ENCODE peak calls at places on chromosomes 4 and X, in eight cellular contexts. One of them, this sample, is unnamed.

GRCh38 chrX:130738638-130739195 is 164.3 kb downstream of the ENOX2 start:
- DNase-seq in epithelial cell of proximal tubule: no peak
- DNase-seq in stromal cell of bone marrow: no peak
- DNase-seq in colonic mucosa: no peak
- DNase-seq in NCI-H2029 treated with DMSO at 0.1 percent for 48 hours: no peak
- DNase-seq in GM04504: no peak
- DNase-seq in Peyer's patch: no peak
- DNase-seq in GM12864: no peak
- DNase-seq in this sample: no peak

GRCh38 chr4:86181585-86181984 is 178.3 kb downstream of the MAPK10 start:
- DNase-seq in epithelial cell of proximal tubule: no peak
- DNase-seq in stromal cell of bone marrow: no peak
- DNase-seq in colonic mucosa: no peak
- DNase-seq in NCI-H2029 treated with DMSO at 0.1 percent for 48 hours: no peak
- DNase-seq in GM04504: no peak
- DNase-seq in Peyer's patch: no peak
- DNase-seq in GM12864: no peak
- DNase-seq in this sample: no peak

GRCh38 chr4:88763075-88763474 is 65.4 kb upstream of the NAP1L5 start:
- DNase-seq in epithelial cell of proximal tubule: no peak
- DNase-seq in stromal cell of bone marrow: no peak
- DNase-seq in colonic mucosa: no peak
- DNase-seq in NCI-H2029 treated with DMSO at 0.1 percent for 48 hours: no peak
- DNase-seq in GM04504: no peak
- DNase-seq in Peyer's patch: no peak
- DNase-seq in GM12864: no peak
- DNase-seq in this sample: no peak

GRCh38 chr4:56786955-56787354 is 34.5 kb downstream of the SPINK2 start:
- DNase-seq in epithelial cell of proximal tubule: no peak
- DNase-seq in stromal cell of bone marrow: peak; percentile 54
- DNase-seq in colonic mucosa: peak; percentile 58
- DNase-seq in NCI-H2029 treated with DMSO at 0.1 percent for 48 hours: no peak
- DNase-seq in GM04504: peak; percentile 22
- DNase-seq in Peyer's patch: no peak
- DNase-seq in GM12864: no peak
- DNase-seq in this sample: peak; percentile 75

GRCh38 chr4:139301821-139302611 is at the start of gene NDUFC1:
- DNase-seq in epithelial cell of proximal tubule: no peak
- DNase-seq in stromal cell of bone marrow: no peak
- DNase-seq in colonic mucosa: peak; percentile 76
- DNase-seq in NCI-H2029 treated with DMSO at 0.1 percent for 48 hours: peak; percentile 15
- DNase-seq in GM04504: peak; percentile 10
- DNase-seq in Peyer's patch: peak; percentile 69
- DNase-seq in GM12864: no peak
- DNase-seq in this sample: peak; percentile 69

GRCh38 chr4:851701-852430 is 25.9 kb upstream of the CPLX1 start:
- DNase-seq in epithelial cell of proximal tubule: no peak
- DNase-seq in stromal cell of bone marrow: no peak
- DNase-seq in colonic mucosa: no peak
- DNase-seq in NCI-H2029 treated with DMSO at 0.1 percent for 48 hours: no peak
- DNase-seq in GM04504: no peak
- DNase-seq in Peyer's patch: no peak
- DNase-seq in GM12864: no peak
- DNase-seq in this sample: peak; percentile 59

GRCh38 chrX:153305941-153306464 is 15.6 kb downstream of the PNMA6F start:
- DNase-seq in epithelial cell of proximal tubule: no peak
- DNase-seq in stromal cell of bone marrow: no peak
- DNase-seq in colonic mucosa: no peak
- DNase-seq in NCI-H2029 treated with DMSO at 0.1 percent for 48 hours: no peak
- DNase-seq in GM04504: no peak
- DNase-seq in Peyer's patch: no peak
- DNase-seq in GM12864: no peak
- DNase-seq in this sample: no peak

GRCh38 chr4:152220201-152220666 is 315.7 kb downstream of the FBXW7 start:
- DNase-seq in epithelial cell of proximal tubule: no peak
- DNase-seq in stromal cell of bone marrow: peak; percentile 89
- DNase-seq in colonic mucosa: no peak
- DNase-seq in NCI-H2029 treated with DMSO at 0.1 percent for 48 hours: no peak
- DNase-seq in GM04504: peak; percentile 31
- DNase-seq in Peyer's patch: no peak
- DNase-seq in GM12864: no peak
- DNase-seq in this sample: no peak

GRCh38 chrX:153336128-153336894 is 2.4 kb downstream of the ZNF275 start:
- DNase-seq in epithelial cell of proximal tubule: no peak
- DNase-seq in stromal cell of bone marrow: no peak
- DNase-seq in colonic mucosa: no peak
- DNase-seq in NCI-H2029 treated with DMSO at 0.1 percent for 48 hours: no peak
- DNase-seq in GM04504: no peak
- DNase-seq in Peyer's patch: peak; percentile 22
- DNase-seq in GM12864: no peak
- DNase-seq in this sample: no peak

GRCh38 chrX:20080277-20080676 is 36.4 kb downstream of the MAP7D2 start:
- DNase-seq in epithelial cell of proximal tubule: no peak
- DNase-seq in stromal cell of bone marrow: no peak
- DNase-seq in colonic mucosa: no peak
- DNase-seq in NCI-H2029 treated with DMSO at 0.1 percent for 48 hours: no peak
- DNase-seq in GM04504: no peak
- DNase-seq in Peyer's patch: no peak
- DNase-seq in GM12864: no peak
- DNase-seq in this sample: no peak

GRCh38 chrX:150570512-150570911 is 2.1 kb downstream of the MTM1 start:
- DNase-seq in epithelial cell of proximal tubule: no peak
- DNase-seq in stromal cell of bone marrow: no peak
- DNase-seq in colonic mucosa: no peak
- DNase-seq in NCI-H2029 treated with DMSO at 0.1 percent for 48 hours: no peak
- DNase-seq in GM04504: no peak
- DNase-seq in Peyer's patch: no peak
- DNase-seq in GM12864: no peak
- DNase-seq in this sample: no peak

GRCh38 chr4:158814636-158815035 is 45.8 kb downstream of the FNIP2 start:
- DNase-seq in epithelial cell of proximal tubule: no peak
- DNase-seq in stromal cell of bone marrow: no peak
- DNase-seq in colonic mucosa: no peak
- DNase-seq in NCI-H2029 treated with DMSO at 0.1 percent for 48 hours: no peak
- DNase-seq in GM04504: no peak
- DNase-seq in Peyer's patch: no peak
- DNase-seq in GM12864: no peak
- DNase-seq in this sample: no peak